ENCODE peak calls at places on chromosomes 5 and 9, in six cellular contexts. One of them, this sample, is unnamed.

GRCh38 chr9:89109666-89110065 is 69.0 kb downstream of the SHC3 start:
- DNase-seq in stimulated activated naive B cell treated with anti-CD40 and anti-IgM and Interleukin-4, amounts not matched to agents 10 μg/mL and 1 μg/mL and 100 μg/mL, for 72 hours: no peak
- DNase-seq in NCI-H524 treated with DMSO at 0.1 percent for 48 hours: no peak
- DNase-seq in T-cell: no peak
- DNase-seq in HFFc6: peak
- DNase-seq in stimulated activated CD4-positive, alpha-beta T cell treated with anti-CD3 and anti-CD28 coated beads, Interleukin-15, amount 100 ng/mL, for 48 hours: no peak
- DNase-seq in this sample: no peak

GRCh38 chr5:176535101-176535654 is 2.0 kb downstream of the RNF44 start:
- DNase-seq in NCI-H524 treated with DMSO at 0.1 percent for 48 hours: no peak
- DNase-seq in HFFc6: no peak
- DNase-seq in stimulated activated naive B cell treated with anti-CD40 and anti-IgM and Interleukin-4, amounts not matched to agents 10 μg/mL and 1 μg/mL and 100 μg/mL, for 72 hours: peak
- DNase-seq in T-cell: peak
- DNase-seq in stimulated activated CD4-positive, alpha-beta T cell treated with anti-CD3 and anti-CD28 coated beads, Interleukin-15, amount 100 ng/mL, for 48 hours: no peak
- DNase-seq in this sample: no peak

GRCh38 chr5:179112469-179113142 is 52.4 kb downstream of the ZNF354C start:
- DNase-seq in T-cell: no peak
- DNase-seq in NCI-H524 treated with DMSO at 0.1 percent for 48 hours: no peak
- DNase-seq in stimulated activated CD4-positive, alpha-beta T cell treated with anti-CD3 and anti-CD28 coated beads, Interleukin-15, amount 100 ng/mL, for 48 hours: no peak
- DNase-seq in HFFc6: no peak
- DNase-seq in stimulated activated naive B cell treated with anti-CD40 and anti-IgM and Interleukin-4, amounts not matched to agents 10 μg/mL and 1 μg/mL and 100 μg/mL, for 72 hours: no peak
- DNase-seq in this sample: no peak

GRCh38 chr5:126919566-126919965 is 110.8 kb downstream of the MARCHF3 start:
- DNase-seq in T-cell: no peak
- DNase-seq in HFFc6: no peak
- DNase-seq in NCI-H524 treated with DMSO at 0.1 percent for 48 hours: no peak
- DNase-seq in stimulated activated CD4-positive, alpha-beta T cell treated with anti-CD3 and anti-CD28 coated beads, Interleukin-15, amount 100 ng/mL, for 48 hours: no peak
- DNase-seq in stimulated activated naive B cell treated with anti-CD40 and anti-IgM and Interleukin-4, amounts not matched to agents 10 μg/mL and 1 μg/mL and 100 μg/mL, for 72 hours: no peak
- DNase-seq in this sample: no peak

GRCh38 chr5:74341221-74341620 is 299.3 kb downstream of the ENC1 start:
- DNase-seq in stimulated activated naive B cell treated with anti-CD40 and anti-IgM and Interleukin-4, amounts not matched to agents 10 μg/mL and 1 μg/mL and 100 μg/mL, for 72 hours: no peak
- DNase-seq in T-cell: no peak
- DNase-seq in HFFc6: no peak
- DNase-seq in stimulated activated CD4-positive, alpha-beta T cell treated with anti-CD3 and anti-CD28 coated beads, Interleukin-15, amount 100 ng/mL, for 48 hours: no peak
- DNase-seq in NCI-H524 treated with DMSO at 0.1 percent for 48 hours: no peak
- DNase-seq in this sample: no peak

GRCh38 chr9:107833295-107833694 is 343.7 kb upstream of the KLF4 start:
- DNase-seq in stimulated activated CD4-positive, alpha-beta T cell treated with anti-CD3 and anti-CD28 coated beads, Interleukin-15, amount 100 ng/mL, for 48 hours: no peak
- DNase-seq in stimulated activated naive B cell treated with anti-CD40 and anti-IgM and Interleukin-4, amounts not matched to agents 10 μg/mL and 1 μg/mL and 100 μg/mL, for 72 hours: no peak
- DNase-seq in HFFc6: no peak
- DNase-seq in T-cell: no peak
- DNase-seq in NCI-H524 treated with DMSO at 0.1 percent for 48 hours: no peak
- DNase-seq in this sample: no peak

GRCh38 chr9:131657890-131658752 is 81.8 kb downstream of the RAPGEF1 start:
- DNase-seq in HFFc6: peak
- DNase-seq in stimulated activated CD4-positive, alpha-beta T cell treated with anti-CD3 and anti-CD28 coated beads, Interleukin-15, amount 100 ng/mL, for 48 hours: no peak
- DNase-seq in stimulated activated naive B cell treated with anti-CD40 and anti-IgM and Interleukin-4, amounts not matched to agents 10 μg/mL and 1 μg/mL and 100 μg/mL, for 72 hours: no peak
- DNase-seq in NCI-H524 treated with DMSO at 0.1 percent for 48 hours: no peak
- DNase-seq in T-cell: no peak
- DNase-seq in this sample: no peak

GRCh38 chr5:127739807-127740384 is 36.7 kb downstream of the CCDC192 start:
- DNase-seq in stimulated activated CD4-positive, alpha-beta T cell treated with anti-CD3 and anti-CD28 coated beads, Interleukin-15, amount 100 ng/mL, for 48 hours: no peak
- DNase-seq in T-cell: no peak
- DNase-seq in stimulated activated naive B cell treated with anti-CD40 and anti-IgM and Interleukin-4, amounts not matched to agents 10 μg/mL and 1 μg/mL and 100 μg/mL, for 72 hours: no peak
- DNase-seq in NCI-H524 treated with DMSO at 0.1 percent for 48 hours: no peak
- DNase-seq in HFFc6: no peak
- DNase-seq in this sample: no peak

GRCh38 chr5:14726066-14726838 is 61.7 kb downstream of the OTULIN start:
- DNase-seq in stimulated activated CD4-positive, alpha-beta T cell treated with anti-CD3 and anti-CD28 coated beads, Interleukin-15, amount 100 ng/mL, for 48 hours: no peak
- DNase-seq in HFFc6: peak
- DNase-seq in T-cell: no peak
- DNase-seq in stimulated activated naive B cell treated with anti-CD40 and anti-IgM and Interleukin-4, amounts not matched to agents 10 μg/mL and 1 μg/mL and 100 μg/mL, for 72 hours: no peak
- DNase-seq in NCI-H524 treated with DMSO at 0.1 percent for 48 hours: no peak
- DNase-seq in this sample: no peak

GRCh38 chr9:18786196-18786595 is 246.8 kb downstream of the SAXO1 start:
- DNase-seq in NCI-H524 treated with DMSO at 0.1 percent for 48 hours: no peak
- DNase-seq in HFFc6: no peak
- DNase-seq in stimulated activated CD4-positive, alpha-beta T cell treated with anti-CD3 and anti-CD28 coated beads, Interleukin-15, amount 100 ng/mL, for 48 hours: no peak
- DNase-seq in stimulated activated naive B cell treated with anti-CD40 and anti-IgM and Interleukin-4, amounts not matched to agents 10 μg/mL and 1 μg/mL and 100 μg/mL, for 72 hours: no peak
- DNase-seq in T-cell: no peak
- DNase-seq in this sample: no peak

This sample was measured in DMS 273 treated with DMSO at 0.1 percent for 48 hours.